ENCODE peak calls at places on chromosomes 2 and 18, in four cellular contexts. K, X, E and H are unnamed samples.

GRCh38 chr2:40734797-40735196 is 282.9 kb upstream of the SLC8A1 start:
- DNase-seq in K (no peak), X (no peak), E (no peak), H (no peak)

GRCh38 chr2:205568620-205569019 is 113.7 kb upstream of the NRP2 start:
- DNase-seq in E (no peak), K (no peak), X (no peak), H (no peak)

GRCh38 chr2:109049022-109049421 is 60.0 kb upstream of the EDAR start:
- DNase-seq in E (no peak), X (no peak), K (no peak), H (no peak)

GRCh38 chr18:70454705-70455322 is 166.0 kb downstream of the SOCS6 start:
- DNase-seq in X (peak), K (no peak), E (peak), H (peak)

GRCh38 chr2:157501026-157501425 is 57.1 kb upstream of the CYTIP start:
- DNase-seq in E (no peak), K (no peak), X (no peak), H (no peak)

GRCh38 chr2:211033765-211034164 is 477.4 kb downstream of the CPS1 start:
- DNase-seq in X (peak), K (no peak), E (peak), H (peak)

GRCh38 chr2:105489168-105489878 is 90.5 kb upstream of the FHL2 start:
- DNase-seq in X (no peak), E (no peak), K (no peak), H (peak)

GRCh38 chr18:67425724-67426123 is 90.8 kb downstream of the DSEL start:
- DNase-seq in K (no peak), E (no peak), X (no peak), H (no peak)

GRCh38 chr18:46567196-46567595 is 89.8 kb downstream of the LOXHD1 start:
- DNase-seq in K (no peak), E (no peak), X (no peak), H (no peak)

GRCh38 chr18:73848656-73849055 is 299.0 kb downstream of the FBXO15 start:
- DNase-seq in K (no peak), E (no peak), X (no peak), H (no peak)

GRCh38 chr2:109135572-109136185 is 6.7 kb downstream of the SH3RF3 start:
- DNase-seq in E (no peak), X (no peak), K (no peak), H (no peak)

GRCh38 chr18:40612356-40612755 is 1342.7 kb upstream of the PIK3C3 start:
- DNase-seq in K (no peak), E (no peak), X (no peak), H (no peak)

GRCh38 chr18:26547302-26548143 is 830 bp downstream of the KCTD1 start:
- DNase-seq in E (no peak), K (no peak), X (peak), H (no peak)

GRCh38 chr2:224841910-224842309 is 125.7 kb upstream of the CCDC195 start:
- DNase-seq in E (no peak), K (no peak), X (no peak), H (no peak)

GRCh38 chr2:129253461-129253812 is 726.0 kb upstream of the RAB6C start:
- DNase-seq in K (no peak), X (peak), E (no peak), H (peak)

GRCh38 chr2:139122711-139123158 is 342.5 kb upstream of the NXPH2 start:
- DNase-seq in K (no peak), E (no peak), X (no peak), H (no peak)

GRCh38 chr2:20156826-20157605 is 67.9 kb downstream of the SDC1 start:
- DNase-seq in E (no peak), X (no peak), K (peak), H (no peak)

GRCh38 chr2:172173307-172173706 is 70.6 kb upstream of the DLX2 start:
- DNase-seq in X (no peak), E (no peak), K (no peak), H (no peak)

GRCh38 chr2:9247786-9248185 is 41.2 kb downstream of the ASAP2 start:
- DNase-seq in E (peak), X (peak), K (no peak), H (no peak)

GRCh38 chr2:9247177-9247576 is 40.6 kb downstream of the ASAP2 start:
- DNase-seq in X (peak), E (no peak), K (no peak), H (no peak)

GRCh38 chr2:9250091-9250490 is 43.5 kb downstream of the ASAP2 start:
- DNase-seq in K (no peak), X (no peak), E (no peak), H (no peak)

GRCh38 chr2:9249036-9249800 is 42.6 kb downstream of the ASAP2 start:
- DNase-seq in E (no peak), X (no peak), K (no peak), H (no peak)

GRCh38 chr2:9248363-9248762 is 41.8 kb downstream of the ASAP2 start:
- DNase-seq in X (no peak), E (no peak), K (no peak), H (no peak)
- TF ChIP-seq FOXM1 in X (no peak), E (no peak), K (no peak), H (no peak)

GRCh38 chr2:220417503-220417902 is 790.1 kb downstream of the SLC4A3 start:
- DNase-seq in K (no peak), X (no peak), E (no peak), H (no peak)
- TF ChIP-seq FOXM1 in K (no peak), X (no peak), E (no peak), H (no peak)

GRCh38 chr18:12401881-12402280 is 5.8 kb upstream of the PRELID3A start:
- DNase-seq in X (no peak), K (no peak), E (no peak), H (no peak)
- TF ChIP-seq FOXM1 in X (no peak), K (no peak), E (no peak), H (no peak)

GRCh38 chr2:9300214-9300613 is 93.6 kb downstream of the ASAP2 start:
- DNase-seq in X (no peak), E (no peak), K (no peak), H (no peak)
- TF ChIP-seq FOXM1 in X (no peak), E (no peak), K (no peak), H (no peak)

GRCh38 chr2:151367571-151367970 is 10.2 kb downstream of the TNFAIP6 start:
- DNase-seq in X (no peak), K (no peak), E (no peak), H (no peak)
- TF ChIP-seq FOXM1 in X (no peak), K (no peak), E (no peak), H (no peak)

GRCh38 chr2:25738383-25739343 is 65.3 kb upstream of the DTNB start:
- DNase-seq in E (no peak), K (no peak), X (no peak), H (no peak)

GRCh38 chr2:25740810-25741381 is 67.5 kb upstream of the DTNB start:
- DNase-seq in E (no peak), X (no peak), K (no peak), H (peak)

GRCh38 chr2:25742501-25742900 is 69.1 kb upstream of the DTNB start:
- DNase-seq in K (no peak), X (no peak), E (no peak), H (no peak)

GRCh38 chr2:25743132-25743830 is 69.9 kb upstream of the DTNB start:
- DNase-seq in K (peak), E (no peak), X (no peak), H (no peak)

GRCh38 chr2:25744055-25744454 is 70.7 kb upstream of the DTNB start:
- DNase-seq in K (no peak), E (no peak), X (no peak), H (no peak)
- TF ChIP-seq FOXM1 in K (no peak), E (no peak), X (no peak), H (no peak)

DNA sequence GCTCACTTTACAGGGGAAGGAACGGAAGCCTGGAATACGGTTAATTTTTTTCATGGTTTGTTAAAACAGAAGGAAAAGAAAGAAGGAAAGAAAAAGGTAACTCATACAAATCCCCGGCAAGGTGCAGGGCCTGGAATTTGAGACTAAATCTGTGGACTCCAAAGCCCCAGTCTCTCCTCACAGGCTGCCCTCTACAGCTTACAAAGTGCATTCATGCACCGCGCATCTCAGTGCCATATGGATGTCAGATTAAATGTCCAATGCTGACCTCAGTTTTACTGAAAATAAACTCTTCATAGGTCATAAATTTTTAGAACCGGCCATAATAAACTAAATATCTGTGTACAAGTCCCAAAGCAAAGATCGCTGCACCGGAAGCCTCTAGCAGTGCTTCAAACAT is 17.8 kb downstream of the ST6GAL2 start:
- DNase-seq in E (peak), K (no peak), X (no peak), H (peak)
- TF ChIP-seq FOXM1 in E (no peak), K (no peak), X (no peak), H (no peak)

GRCh38 chr2:239283288-239283945 is 117.4 kb downstream of the HDAC4 start:
- DNase-seq in E (no peak), X (no peak), K (no peak), H (no peak)

GRCh38 chr2:239285932-239286230 is 114.9 kb downstream of the HDAC4 start:
- DNase-seq in X (no peak), E (no peak), K (no peak), H (no peak)

GRCh38 chr2:239286901-239287300 is 113.9 kb downstream of the HDAC4 start:
- DNase-seq in X (no peak), K (no peak), E (no peak), H (no peak)

GRCh38 chr2:239283961-239284801 is 116.6 kb downstream of the HDAC4 start:
- DNase-seq in K (no peak), X (no peak), E (no peak), H (no peak)

DNA sequence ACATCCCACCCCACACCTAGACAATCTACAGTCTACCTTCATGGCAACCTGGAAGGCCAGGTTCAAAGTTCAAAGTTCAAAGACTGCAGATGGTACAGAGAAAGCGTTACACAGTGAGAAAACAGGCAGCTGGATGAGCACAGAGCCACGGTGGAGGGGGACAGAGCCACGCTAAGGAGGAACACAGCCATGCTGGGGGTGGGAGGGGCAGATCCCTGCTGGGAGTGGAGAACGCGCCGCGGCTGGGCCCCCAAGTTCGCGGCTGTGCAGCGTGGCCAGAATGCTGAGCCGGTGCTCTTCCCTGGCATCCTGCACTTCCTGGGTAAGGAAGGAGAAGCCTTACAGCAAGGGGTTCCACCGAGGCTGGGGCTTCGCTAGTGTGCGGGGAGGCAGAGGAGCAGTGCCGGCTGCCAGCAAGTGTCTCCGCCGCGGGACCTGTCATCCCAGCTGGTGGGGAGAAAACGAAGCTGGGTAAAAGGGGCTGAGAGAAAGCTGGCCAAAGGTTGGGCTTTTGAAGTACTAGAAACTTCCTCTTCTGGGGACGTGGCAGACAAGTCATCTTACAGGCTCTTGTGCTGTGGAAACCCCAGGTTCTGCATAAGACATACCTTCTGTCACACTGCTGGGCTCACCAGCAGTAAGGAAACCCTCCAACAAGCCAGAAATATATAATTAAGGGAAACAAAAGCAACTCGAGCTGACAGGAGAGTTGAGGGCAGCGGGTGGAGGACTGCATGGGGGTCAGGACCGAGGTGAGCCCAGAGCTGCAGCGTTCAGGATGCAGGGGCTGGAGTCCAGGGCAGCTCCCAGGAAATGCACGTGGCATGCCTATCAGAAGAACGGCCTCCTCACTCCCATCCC is 115.5 kb downstream of the HDAC4 start:
- DNase-seq in E (peak), K (no peak), X (no peak), H (no peak)
- TF ChIP-seq FOXM1 in E (no peak), K (no peak), X (no peak), H (no peak)

GRCh38 chr2:212677466-212677865 is 138.9 kb upstream of the ERBB4 start:
- DNase-seq in E (no peak), K (no peak), X (no peak), H (no peak)

GRCh38 chr2:212686285-212686895 is 147.8 kb upstream of the ERBB4 start:
- DNase-seq in X (peak), K (peak), E (peak), H (peak)

DNA sequence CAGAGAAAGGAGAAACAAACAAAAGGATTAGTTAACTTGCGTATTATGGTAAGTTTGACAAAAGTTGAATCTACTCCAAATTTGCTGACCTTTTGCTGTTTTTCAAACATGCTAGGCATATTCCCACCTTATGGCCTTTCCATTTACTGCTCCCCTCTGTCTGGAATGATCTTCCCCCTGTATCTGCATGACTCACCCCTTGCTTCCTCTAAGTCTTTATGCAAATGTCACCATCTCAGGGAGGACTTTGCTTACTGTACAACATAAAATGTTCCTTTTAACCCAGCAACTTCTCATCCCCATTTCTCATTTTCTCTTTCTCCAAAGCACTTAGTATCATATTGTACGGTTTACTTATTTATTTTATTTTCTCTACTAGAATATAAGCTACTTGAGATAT is 144.7 kb upstream of the ERBB4 start:
- DNase-seq in K (no peak), X (no peak), E (no peak), H (no peak)
- TF ChIP-seq FOXM1 in K (no peak), X (no peak), E (no peak), H (no peak)

GRCh38 chr18:13572721-13573120 is 153.6 kb downstream of the FAM210A start:
- DNase-seq in K (no peak), E (no peak), X (no peak), H (no peak)

GRCh38 chr18:13568443-13569392 is 157.6 kb downstream of the FAM210A start:
- DNase-seq in X (no peak), K (peak), E (peak), H (no peak)

GRCh38 chr18:13572148-13572547 is 154.2 kb downstream of the FAM210A start:
- DNase-seq in E (no peak), X (no peak), K (no peak), H (no peak)

GRCh38 chr18:13570216-13570615 is 156.1 kb downstream of the FAM210A start:
- DNase-seq in K (no peak), E (no peak), X (peak), H (no peak)

GRCh38 chr18:13570856-13571495 is 155.4 kb downstream of the FAM210A start:
- DNase-seq in K (no peak), X (no peak), E (no peak), H (no peak)
- TF ChIP-seq FOXM1 in K (no peak), X (no peak), E (no peak), H (no peak)